ENCODE peak calls at places on chromosome 1, in ten cellular contexts. K is left ventricle myocardium inferior, E is A549, T is H9, Q is K562, D is adrenal gland, J is left lung, H is psoas muscle, Y is fibroblast of lung, V is upper lobe of right lung. W is an unnamed sample. For H3K4me1, the result is how much of the 10 kb centered on the place peaks cover.

GRCh38 chr1:26946270-26946669 is 14.0 kb downstream of the KDF1 start:
- DNase-seq in K (no peak), E (no peak), T (no peak), Q (no peak), D (no peak), J (no peak), H (no peak), Y (no peak), V (no peak), W (no peak)

GRCh38 chr1:27600500-27601175 is 3.3 kb downstream of the AHDC1 start:
- DNase-seq in K (no peak), E (no peak), T (peak), Q (peak), D (no peak), J (no peak), H (no peak), Y (no peak), V (no peak), W (no peak)

GRCh38 chr1:38944547-38944946 is 2.9 kb upstream of the RHBDL2 start:
- DNase-seq in K (no peak), E (no peak), T (no peak), Q (no peak), D (no peak), J (no peak), H (no peak), Y (no peak), V (no peak), W (no peak)

GRCh38 chr1:42765832-42766722 is 751 bp downstream of the P3H1 start:
- DNase-seq in K (peak), E (peak), T (peak), Q (peak), D (no peak), J (no peak), H (peak), Y (peak), V (peak), W (peak)

GRCh38 chr1:24900985-24901781 is 28.9 kb downstream of the RUNX3 start:
- DNase-seq in K (no peak), E (no peak), T (no peak), Q (no peak), D (peak), J (peak), H (no peak), Y (no peak), V (no peak), W (no peak)

GRCh38 chr1:226062558-226063361 is at the start of gene H3-3A:
- DNase-seq in K (peak), E (peak), T (peak), Q (peak), D (peak), J (peak), H (peak), Y (peak), V (peak), W (peak)

GRCh38 chr1:234475166-234475793 is 3.7 kb downstream of the TARBP1 start:
- DNase-seq in K (no peak), E (no peak), T (peak), Q (no peak), D (no peak), J (no peak), H (no peak), Y (no peak), V (no peak), W (no peak)

GRCh38 chr1:225738763-225739162 is 38.9 kb upstream of the SRP9 start:
- DNase-seq in K (no peak), E (no peak), T (no peak), Q (no peak), D (no peak), J (no peak), H (no peak), Y (no peak), V (no peak), W (no peak)

GRCh38 chr1:112957133-112957812 is 1.3 kb upstream of the SLC16A1 start:
- DNase-seq in K (no peak), E (peak), T (peak), Q (peak), D (peak), J (no peak), H (no peak), Y (peak), V (no peak), W (peak)

GRCh38 chr1:116489231-116489697 is 81.6 kb downstream of the CD58 start:
- DNase-seq in K (no peak), E (no peak), T (no peak), Q (no peak), D (no peak), J (no peak), H (no peak), Y (no peak), V (no peak), W (no peak)

GRCh38 chr1:8017495-8018310 is 8.4 kb downstream of the ERRFI1 start:
- DNase-seq in K (no peak), E (no peak), T (no peak), Q (no peak), D (no peak), J (no peak), H (peak), Y (peak), V (no peak), W (no peak)

GRCh38 chr1:233614173-233614742 is 352 bp downstream of the KCNK1 start:
- DNase-seq in K (peak), E (peak), T (peak), Q (peak), D (peak), J (peak), H (peak), Y (peak), V (peak), W (no peak)

GRCh38 chr1:232988572-232989040 is 38.2 kb downstream of the NTPCR start:
- DNase-seq in K (no peak), E (no peak), T (no peak), Q (no peak), D (no peak), J (no peak), H (no peak), Y (peak), V (no peak), W (peak)

GRCh38 chr1:74314438-74314837 is 79.3 kb downstream of the TNNI3K start:
- DNase-seq in K (no peak), E (no peak), T (no peak), Q (no peak), D (no peak), J (no peak), H (no peak), Y (no peak), V (no peak), W (no peak)

GRCh38 chr1:111234866-111235265 is 7.4 kb downstream of the CHI3L2 start:
- DNase-seq in K (no peak), E (no peak), T (no peak), Q (no peak), D (no peak), J (no peak), H (no peak), Y (peak), V (no peak), W (no peak)

GRCh38 chr1:153774780-153775431 is at the start of gene SLC27A3:
- DNase-seq in K (peak), E (no peak), T (peak), Q (peak), D (peak), J (peak), H (peak), Y (peak), V (peak), W (peak)

GRCh38 chr1:153612111-153612754 is 704 bp downstream of the S100A16 start:
- DNase-seq in K (no peak), E (no peak), T (no peak), Q (no peak), D (no peak), J (no peak), H (no peak), Y (no peak), V (no peak), W (no peak)

GRCh38 chr1:161139765-161140164 is 7.3 kb upstream of the DEDD start:
- DNase-seq in K (no peak), E (peak), T (no peak), Q (peak), D (peak), J (no peak), H (no peak), Y (peak), V (no peak), W (no peak)

GRCh38 chr1:210558302-210558701 is 229.6 kb downstream of the HHAT start:
- DNase-seq in K (peak), E (no peak), T (no peak), Q (peak), D (peak), J (no peak), H (no peak), Y (no peak), V (no peak), W (no peak)

GRCh38 chr1:244768804-244769203 is 66.7 kb upstream of the COX20 start:
- DNase-seq in K (no peak), E (no peak), T (no peak), Q (no peak), D (no peak), J (no peak), H (no peak), Y (no peak), V (no peak), W (no peak)

GRCh38 chr1:111628153-111628552 is 8.6 kb downstream of the RAP1A start:
- DNase-seq in K (no peak), E (no peak), T (no peak), Q (no peak), D (no peak), J (no peak), H (no peak), Y (no peak), V (no peak), W (no peak)

GRCh38 chr1:39977202-39977601 is 22.3 kb downstream of the MFSD2A start:
- DNase-seq in K (no peak), E (no peak), T (no peak), Q (no peak), D (no peak), J (no peak), H (no peak), Y (no peak), V (no peak), W (no peak)

GRCh38 chr1:79197421-79197820 is 190.9 kb upstream of the ADGRL4 start:
- DNase-seq in K (no peak), E (no peak), T (no peak), Q (no peak), D (no peak), J (no peak), H (no peak), Y (peak), V (no peak), W (no peak)
- TF ChIP-seq CTCF in K (peak), E (peak), T (peak), Q (no peak), D (no peak), J (no peak), H (peak), Y (peak), V (peak), W (no peak)

GRCh38 chr1:10624256-10625050 is 149.7 kb downstream of the PEX14 start:
- DNase-seq in K (no peak), E (no peak), T (peak), Q (no peak), D (no peak), J (no peak), H (no peak), Y (no peak), V (peak), W (peak)

GRCh38 chr1:10625554-10625953 is 150.8 kb downstream of the PEX14 start:
- DNase-seq in K (no peak), E (no peak), T (peak), Q (no peak), D (no peak), J (peak), H (no peak), Y (no peak), V (peak), W (peak)

GRCh38 chr1:10626781-10627410 is 152.1 kb downstream of the PEX14 start:
- DNase-seq in K (no peak), E (no peak), T (peak), Q (no peak), D (no peak), J (peak), H (no peak), Y (no peak), V (peak), W (peak)

GRCh38 chr1:10625076-10625475 is 150.3 kb downstream of the PEX14 start:
- DNase-seq in K (no peak), E (no peak), T (no peak), Q (no peak), D (no peak), J (peak), H (no peak), Y (no peak), V (peak), W (peak)

DNA sequence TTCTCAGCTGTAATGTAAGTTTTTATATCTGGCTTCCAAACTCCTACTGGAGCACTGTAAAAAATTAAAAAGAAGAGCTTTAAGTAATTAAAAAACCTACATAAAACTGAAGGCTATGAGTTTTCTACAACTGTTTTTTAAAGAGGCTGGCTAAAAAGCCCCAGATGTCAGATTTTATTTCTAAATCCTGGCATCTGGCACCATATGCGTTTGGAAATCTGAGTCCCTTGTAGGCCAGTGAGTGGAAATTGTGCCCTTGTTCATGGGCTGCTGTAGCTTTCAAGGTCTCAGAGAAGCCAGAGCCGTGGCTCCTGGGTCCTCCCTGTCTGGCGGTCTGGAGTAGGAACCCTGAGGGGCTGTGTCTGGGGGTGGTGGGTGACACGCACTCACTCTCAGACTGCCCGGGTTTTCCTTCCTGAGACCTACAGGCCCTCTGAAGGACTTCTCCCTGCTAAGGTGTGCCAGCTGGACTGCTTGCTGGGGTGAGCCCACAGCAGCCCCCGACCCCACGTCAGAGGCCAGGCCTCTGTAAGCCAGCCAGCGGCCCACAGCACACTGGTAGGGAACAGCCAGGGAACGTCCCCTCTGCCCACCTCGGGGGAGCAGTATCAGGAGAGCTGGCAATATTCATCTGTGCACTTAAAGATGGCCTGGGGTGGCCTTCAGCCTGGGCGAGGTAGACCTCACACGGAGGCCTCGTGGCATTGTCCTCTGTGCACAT is 151.4 kb downstream of the PEX14 start:
- DNase-seq in K (no peak), E (no peak), T (peak), Q (no peak), D (no peak), J (peak), H (no peak), Y (no peak), V (peak), W (peak)
- H3K27ac ChIP-seq in K (no peak), E (no peak), T (no peak), Q (no peak), D (no peak), J (no peak), H (no peak), Y (no peak), V (no peak), W (no peak)

GRCh38 chr1:173356211-173356762 is 120.8 kb upstream of the PRDX6 start:
- DNase-seq in K (no peak), E (no peak), T (no peak), Q (no peak), D (no peak), J (no peak), H (no peak), Y (peak), V (no peak), W (no peak)
- H3K4me1 ChIP-seq in K (under half), E (under half), T (under half), Q (under half), D (under half), J (under half), H (under half), Y (under half), V (under half), W (under half)

GRCh38 chr1:207981976-207982375 is 71.1 kb upstream of the CD34 start:
- DNase-seq in K (no peak), E (peak), T (peak), Q (peak), D (no peak), J (no peak), H (no peak), Y (no peak), V (no peak), W (no peak)
- TF ChIP-seq CTCF in K (peak), E (no peak), T (peak), Q (peak), D (peak), J (no peak), H (peak), Y (peak), V (peak), W (no peak)

DNA sequence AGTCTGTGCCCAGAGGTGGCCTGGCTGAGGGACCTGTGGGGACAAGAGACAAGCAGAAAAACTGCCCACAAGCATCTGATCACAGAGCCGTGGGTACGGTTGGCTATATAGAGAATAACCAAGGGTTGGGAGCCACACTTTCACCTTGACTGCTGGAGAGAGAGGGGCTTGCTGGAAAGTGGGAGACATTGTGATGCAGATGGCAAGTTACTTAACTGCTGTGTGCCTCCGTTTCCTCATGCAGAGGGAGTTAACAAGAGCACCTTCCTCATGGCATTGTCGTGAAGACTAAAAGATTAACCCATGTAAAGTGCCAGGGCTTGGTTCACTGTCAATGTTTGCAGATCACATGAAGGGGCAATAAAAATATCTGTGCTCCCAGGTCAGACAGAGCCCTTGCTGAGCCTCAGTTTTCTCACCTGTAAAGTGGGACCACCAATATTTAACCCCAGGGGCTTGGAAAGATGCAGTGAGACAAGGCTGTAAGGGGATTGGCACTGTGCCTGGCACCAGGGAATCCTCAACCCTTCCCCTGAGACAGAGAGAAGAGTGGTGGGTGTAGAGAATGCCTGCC is 52.8 kb downstream of the SDC3 start:
- DNase-seq in K (no peak), E (no peak), T (no peak), Q (no peak), D (no peak), J (no peak), H (no peak), Y (no peak), V (no peak), W (no peak)
- H3K27ac ChIP-seq in K (no peak), E (no peak), T (no peak), Q (no peak), D (no peak), J (no peak), H (no peak), Y (no peak), V (no peak), W (peak)

GRCh38 chr1:150575518-150576366 is 3.7 kb downstream of the MCL1 start:
- DNase-seq in K (no peak), E (no peak), T (no peak), Q (no peak), D (no peak), J (no peak), H (no peak), Y (peak), V (peak), W (no peak)

GRCh38 chr1:150572918-150573647 is 6.3 kb downstream of the MCL1 start:
- DNase-seq in K (no peak), E (no peak), T (peak), Q (no peak), D (no peak), J (no peak), H (no peak), Y (no peak), V (no peak), W (peak)

GRCh38 chr1:150576367-150576711 is 3.1 kb downstream of the MCL1 start:
- DNase-seq in K (no peak), E (no peak), T (no peak), Q (no peak), D (no peak), J (no peak), H (no peak), Y (no peak), V (no peak), W (no peak)

GRCh38 chr1:150575072-150575489 is 4.3 kb downstream of the MCL1 start:
- DNase-seq in K (no peak), E (no peak), T (no peak), Q (no peak), D (no peak), J (no peak), H (no peak), Y (no peak), V (no peak), W (no peak)

DNA sequence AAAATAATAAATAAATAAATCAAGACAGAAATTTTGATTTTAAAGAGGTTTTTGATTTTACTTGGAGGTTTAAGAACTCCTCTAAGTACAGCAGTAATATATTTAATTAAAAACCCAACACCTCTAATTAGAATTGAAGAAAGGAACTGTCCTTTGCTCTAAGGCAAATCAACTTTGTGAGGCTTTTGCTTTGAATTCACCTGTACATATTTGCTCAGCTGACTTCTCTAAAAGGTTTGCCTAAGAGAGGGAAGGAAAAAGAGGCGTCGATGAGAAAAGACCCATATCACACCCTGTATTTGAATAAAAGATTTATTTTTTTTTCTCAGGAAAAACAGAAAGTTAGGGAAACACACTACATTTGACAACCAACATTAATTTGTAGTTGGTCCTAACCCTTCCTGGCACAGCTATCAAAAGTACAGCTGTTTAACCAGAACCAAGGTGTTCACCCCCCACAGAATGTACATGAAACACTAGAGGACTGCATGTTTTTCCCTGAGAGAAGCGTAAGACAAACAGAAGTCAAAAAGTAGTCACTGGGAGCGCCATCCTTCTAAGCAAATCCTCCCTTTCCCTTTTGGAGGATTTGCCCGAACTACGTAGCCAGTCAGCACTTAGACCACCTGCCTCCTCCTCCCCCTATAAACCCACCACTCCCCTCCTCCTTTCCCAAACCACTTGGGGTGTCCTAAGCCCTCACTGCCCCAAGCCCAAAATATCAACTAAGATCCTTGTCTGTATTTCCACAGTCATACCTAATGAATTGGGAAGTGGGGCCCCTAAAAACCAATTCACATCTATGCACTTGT is 4.9 kb downstream of the MCL1 start:
- DNase-seq in K (no peak), E (no peak), T (no peak), Q (no peak), D (no peak), J (no peak), H (no peak), Y (no peak), V (no peak), W (no peak)
- H3K4me1 ChIP-seq in K (half or more), E (half or more), T (under half), Q (under half), D (under half), J (under half), H (under half), Y (under half), V (half or more), W (half or more)

GRCh38 chr1:166977951-166978350 is 2.6 kb upstream of the ILDR2 start:
- DNase-seq in K (no peak), E (no peak), T (no peak), Q (no peak), D (no peak), J (no peak), H (no peak), Y (no peak), V (no peak), W (no peak)
- TF ChIP-seq CTCF in K (no peak), E (no peak), T (no peak), Q (no peak), D (no peak), J (no peak), H (no peak), Y (no peak), V (no peak), W (no peak)